ENCODE peak calls at places on chromosome 1, in five cellular contexts. One of them, this sample, is unnamed.

GRCh38 chr1:162661336-162661735 is 29.1 kb downstream of the DDR2 start:
- DNase-seq in body of pancreas: no peak
- DNase-seq in right atrium auricular region: no peak
- DNase-seq in brain microvascular endothelial cell: no peak
- DNase-seq in psoas muscle: no peak
- DNase-seq in this sample: no peak

GRCh38 chr1:248858096-248858890 is 592 bp downstream of the ZNF692 start:
- DNase-seq in body of pancreas: peak
- DNase-seq in right atrium auricular region: peak
- DNase-seq in brain microvascular endothelial cell: peak
- DNase-seq in psoas muscle: peak
- DNase-seq in this sample: peak

GRCh38 chr1:155499953-155500621 is 62.5 kb downstream of the ASH1L start:
- DNase-seq in body of pancreas: no peak
- DNase-seq in right atrium auricular region: no peak
- DNase-seq in brain microvascular endothelial cell: no peak
- DNase-seq in psoas muscle: no peak
- DNase-seq in this sample: peak

GRCh38 chr1:172414331-172414730 is 6.2 kb upstream of the C1orf105 start:
- DNase-seq in body of pancreas: no peak
- DNase-seq in right atrium auricular region: no peak
- DNase-seq in brain microvascular endothelial cell: peak
- DNase-seq in psoas muscle: no peak
- DNase-seq in this sample: no peak

GRCh38 chr1:210232524-210233215 is at the start of gene SERTAD4:
- DNase-seq in body of pancreas: peak
- DNase-seq in right atrium auricular region: no peak
- DNase-seq in brain microvascular endothelial cell: no peak
- DNase-seq in psoas muscle: peak
- DNase-seq in this sample: no peak

GRCh38 chr1:36160949-36161485 is 5.1 kb downstream of the MAP7D1 start:
- DNase-seq in body of pancreas: peak
- DNase-seq in right atrium auricular region: peak
- DNase-seq in brain microvascular endothelial cell: peak
- DNase-seq in psoas muscle: peak
- DNase-seq in this sample: no peak

GRCh38 chr1:113042336-113043143 is 30.5 kb upstream of the LRIG2 start:
- DNase-seq in body of pancreas: peak
- DNase-seq in right atrium auricular region: peak
- DNase-seq in brain microvascular endothelial cell: peak
- DNase-seq in psoas muscle: peak
- DNase-seq in this sample: peak

GRCh38 chr1:203167026-203167912 is 8.4 kb downstream of the MYBPH start:
- DNase-seq in body of pancreas: no peak
- DNase-seq in right atrium auricular region: no peak
- DNase-seq in brain microvascular endothelial cell: no peak
- DNase-seq in psoas muscle: no peak
- DNase-seq in this sample: no peak

GRCh38 chr1:1973716-1974642 is 29.6 kb downstream of the CFAP74 start:
- DNase-seq in body of pancreas: no peak
- DNase-seq in right atrium auricular region: no peak
- DNase-seq in brain microvascular endothelial cell: no peak
- DNase-seq in psoas muscle: no peak
- DNase-seq in this sample: no peak

GRCh38 chr1:228782662-228783414 is 47.6 kb downstream of the RHOU start:
- DNase-seq in body of pancreas: peak
- DNase-seq in right atrium auricular region: no peak
- DNase-seq in brain microvascular endothelial cell: no peak
- DNase-seq in psoas muscle: no peak
- DNase-seq in this sample: no peak

GRCh38 chr1:1170215-1170890 is 3.3 kb upstream of the TTLL10 start:
- DNase-seq in body of pancreas: no peak
- DNase-seq in right atrium auricular region: no peak
- DNase-seq in brain microvascular endothelial cell: no peak
- DNase-seq in psoas muscle: no peak
- DNase-seq in this sample: no peak

GRCh38 chr1:43834280-43835140 is 99.1 kb upstream of the ARTN start:
- DNase-seq in body of pancreas: peak
- DNase-seq in right atrium auricular region: no peak
- DNase-seq in brain microvascular endothelial cell: peak
- DNase-seq in psoas muscle: peak
- DNase-seq in this sample: no peak

GRCh38 chr1:21201650-21202049 is 25.0 kb upstream of the EIF4G3 start:
- DNase-seq in body of pancreas: no peak
- DNase-seq in right atrium auricular region: no peak
- DNase-seq in brain microvascular endothelial cell: no peak
- DNase-seq in psoas muscle: no peak
- DNase-seq in this sample: no peak

GRCh38 chr1:199335496-199335895 is 692.0 kb upstream of the NR5A2 start:
- DNase-seq in body of pancreas: no peak
- DNase-seq in right atrium auricular region: no peak
- DNase-seq in brain microvascular endothelial cell: no peak
- DNase-seq in psoas muscle: no peak
- DNase-seq in this sample: no peak

GRCh38 chr1:45685308-45686080 is 839 bp downstream of the GPBP1L1 start:
- DNase-seq in body of pancreas: no peak
- DNase-seq in right atrium auricular region: no peak
- DNase-seq in brain microvascular endothelial cell: peak
- DNase-seq in psoas muscle: no peak
- DNase-seq in this sample: no peak

GRCh38 chr1:185834371-185834900 is 100.2 kb downstream of the HMCN1 start:
- DNase-seq in body of pancreas: no peak
- DNase-seq in right atrium auricular region: no peak
- DNase-seq in brain microvascular endothelial cell: no peak
- DNase-seq in psoas muscle: no peak
- DNase-seq in this sample: no peak

GRCh38 chr1:25780318-25781129 is 19.5 kb upstream of the SELENON start:
- DNase-seq in body of pancreas: no peak
- DNase-seq in right atrium auricular region: no peak
- DNase-seq in brain microvascular endothelial cell: no peak
- DNase-seq in psoas muscle: no peak
- DNase-seq in this sample: no peak

GRCh38 chr1:64484651-64485050 is 14.7 kb downstream of the CACHD1 start:
- DNase-seq in body of pancreas: no peak
- DNase-seq in right atrium auricular region: no peak
- DNase-seq in brain microvascular endothelial cell: no peak
- DNase-seq in psoas muscle: no peak
- DNase-seq in this sample: no peak

GRCh38 chr1:205446828-205447227 is 9.0 kb downstream of the BLACAT1 start:
- DNase-seq in body of pancreas: no peak
- DNase-seq in right atrium auricular region: no peak
- DNase-seq in brain microvascular endothelial cell: no peak
- DNase-seq in psoas muscle: no peak
- DNase-seq in this sample: no peak

GRCh38 chr1:236619398-236619797 is 15.1 kb upstream of the HEATR1 start:
- DNase-seq in body of pancreas: no peak
- DNase-seq in right atrium auricular region: no peak
- DNase-seq in brain microvascular endothelial cell: no peak
- DNase-seq in psoas muscle: no peak
- DNase-seq in this sample: no peak

GRCh38 chr1:161209790-161210409 is 5.2 kb upstream of the FCER1G start:
- DNase-seq in body of pancreas: peak
- DNase-seq in right atrium auricular region: peak
- DNase-seq in brain microvascular endothelial cell: peak
- DNase-seq in psoas muscle: peak
- DNase-seq in this sample: no peak

GRCh38 chr1:117232551-117232950 is 21.8 kb upstream of the VTCN1 start:
- DNase-seq in body of pancreas: no peak
- DNase-seq in right atrium auricular region: no peak
- DNase-seq in brain microvascular endothelial cell: no peak
- DNase-seq in psoas muscle: no peak
- DNase-seq in this sample: no peak

GRCh38 chr1:174692313-174692712 is 244.5 kb downstream of the GPR52 start:
- DNase-seq in body of pancreas: no peak
- DNase-seq in right atrium auricular region: no peak
- DNase-seq in brain microvascular endothelial cell: peak
- DNase-seq in psoas muscle: no peak
- DNase-seq in this sample: peak

GRCh38 chr1:89907669-89908293 is 86.9 kb downstream of the LRRC8D start:
- DNase-seq in body of pancreas: no peak
- DNase-seq in right atrium auricular region: no peak
- DNase-seq in brain microvascular endothelial cell: peak
- DNase-seq in psoas muscle: no peak
- DNase-seq in this sample: no peak

GRCh38 chr1:78143152-78143551 is 97.4 kb downstream of the GIPC2 start:
- DNase-seq in body of pancreas: no peak
- DNase-seq in right atrium auricular region: no peak
- DNase-seq in brain microvascular endothelial cell: no peak
- DNase-seq in psoas muscle: no peak
- DNase-seq in this sample: no peak

GRCh38 chr1:85578321-85579295 is 2.0 kb upstream of the CCN1 start:
- DNase-seq in body of pancreas: no peak
- DNase-seq in right atrium auricular region: no peak
- DNase-seq in brain microvascular endothelial cell: peak
- DNase-seq in psoas muscle: no peak
- DNase-seq in this sample: peak

GRCh38 chr1:169694304-169694703 is 17.1 kb downstream of the SELL start:
- DNase-seq in body of pancreas: no peak
- DNase-seq in right atrium auricular region: no peak
- DNase-seq in brain microvascular endothelial cell: no peak
- DNase-seq in psoas muscle: no peak
- DNase-seq in this sample: no peak

GRCh38 chr1:6000444-6001288 is 8.4 kb upstream of the NPHP4 start:
- DNase-seq in body of pancreas: no peak
- DNase-seq in right atrium auricular region: no peak
- DNase-seq in brain microvascular endothelial cell: no peak
- DNase-seq in psoas muscle: no peak
- DNase-seq in this sample: no peak

DNA sequence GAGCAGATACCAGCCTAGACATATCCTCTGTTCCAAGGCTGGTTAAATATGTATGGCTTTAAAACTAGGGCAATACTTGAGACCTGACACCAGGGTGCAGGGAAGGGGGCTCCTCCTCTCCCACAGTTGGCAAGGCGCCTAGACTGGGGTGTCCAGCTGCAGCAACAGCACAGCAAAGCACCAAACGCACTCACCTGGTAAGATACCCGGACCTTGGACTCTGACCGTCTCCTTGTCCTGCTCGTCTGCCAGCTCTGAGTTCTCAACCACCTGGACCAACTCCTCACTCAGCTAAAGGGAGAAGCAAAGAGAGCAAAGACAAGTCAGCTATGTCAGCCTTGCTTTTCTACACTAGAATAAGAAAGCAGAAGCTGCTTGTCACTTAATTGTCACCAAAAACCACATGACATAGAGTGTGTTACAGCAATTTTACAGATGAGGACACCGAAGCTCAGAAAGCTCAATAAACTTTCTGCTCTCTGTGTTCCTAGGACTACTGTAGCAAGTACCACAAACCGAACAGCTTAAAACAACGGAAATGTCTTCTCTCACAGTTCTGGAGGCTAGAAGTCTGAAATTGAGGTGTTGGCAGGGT is 4.4 kb downstream of the PACC1 start:
- DNase-seq in body of pancreas: no peak
- DNase-seq in right atrium auricular region: no peak
- DNase-seq in brain microvascular endothelial cell: no peak
- DNase-seq in psoas muscle: no peak
- DNase-seq in this sample: no peak
- H3K4me3 ChIP-seq in body of pancreas: no peak
- H3K4me3 ChIP-seq in right atrium auricular region: no peak
- H3K4me3 ChIP-seq in brain microvascular endothelial cell: no peak
- H3K4me3 ChIP-seq in psoas muscle: no peak
- H3K4me3 ChIP-seq in this sample: no peak

DNA sequence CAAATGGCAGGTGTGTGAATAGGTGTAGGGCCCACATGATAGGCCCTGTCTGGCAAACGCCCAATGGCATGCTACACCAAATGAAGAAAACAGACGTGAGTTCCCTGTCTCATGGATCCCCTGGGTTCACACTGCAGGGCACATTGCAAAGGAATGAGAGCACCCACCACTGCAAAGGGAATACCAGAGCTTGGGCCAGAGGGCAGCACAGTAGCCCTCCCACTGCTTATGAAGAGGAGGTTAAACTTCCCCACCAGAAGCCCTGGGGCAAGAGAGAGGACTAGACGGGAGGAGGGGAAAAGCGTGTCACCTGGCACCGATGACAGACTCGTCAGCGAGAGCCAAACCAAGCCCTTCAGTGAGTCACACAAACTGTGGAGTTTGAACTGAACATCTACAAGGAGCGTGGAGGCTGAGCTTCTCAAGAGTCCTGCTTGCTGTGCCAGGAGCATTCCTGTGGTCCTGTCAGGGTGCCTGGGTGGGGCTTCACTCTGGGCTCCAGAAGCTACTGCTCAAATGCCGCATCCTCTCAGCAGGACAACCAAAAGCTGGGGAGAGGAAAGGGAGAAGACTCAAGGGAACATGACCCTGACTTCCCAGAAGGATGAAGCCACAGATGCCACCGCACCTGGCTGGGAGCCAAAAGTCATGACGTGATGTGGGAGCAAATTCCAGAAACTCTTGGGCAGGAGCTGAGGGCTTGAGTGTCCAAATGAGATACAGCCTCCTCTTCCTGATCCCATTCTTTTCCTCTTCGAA is 61.1 kb downstream of the TOMM20 start:
- DNase-seq in body of pancreas: peak
- DNase-seq in right atrium auricular region: peak
- DNase-seq in brain microvascular endothelial cell: peak
- DNase-seq in psoas muscle: peak
- DNase-seq in this sample: peak
- H3K4me3 ChIP-seq in body of pancreas: no peak
- H3K4me3 ChIP-seq in right atrium auricular region: no peak
- H3K4me3 ChIP-seq in brain microvascular endothelial cell: no peak
- H3K4me3 ChIP-seq in psoas muscle: no peak
- H3K4me3 ChIP-seq in this sample: no peak

GRCh38 chr1:156706647-156707008 is 1.2 kb upstream of the CRABP2 start:
- DNase-seq in body of pancreas: peak
- DNase-seq in right atrium auricular region: no peak
- DNase-seq in brain microvascular endothelial cell: no peak
- DNase-seq in psoas muscle: peak
- DNase-seq in this sample: no peak
- H3K4me3 ChIP-seq in body of pancreas: no peak
- H3K4me3 ChIP-seq in right atrium auricular region: peak
- H3K4me3 ChIP-seq in brain microvascular endothelial cell: peak
- H3K4me3 ChIP-seq in psoas muscle: peak
- H3K4me3 ChIP-seq in this sample: peak

DNA sequence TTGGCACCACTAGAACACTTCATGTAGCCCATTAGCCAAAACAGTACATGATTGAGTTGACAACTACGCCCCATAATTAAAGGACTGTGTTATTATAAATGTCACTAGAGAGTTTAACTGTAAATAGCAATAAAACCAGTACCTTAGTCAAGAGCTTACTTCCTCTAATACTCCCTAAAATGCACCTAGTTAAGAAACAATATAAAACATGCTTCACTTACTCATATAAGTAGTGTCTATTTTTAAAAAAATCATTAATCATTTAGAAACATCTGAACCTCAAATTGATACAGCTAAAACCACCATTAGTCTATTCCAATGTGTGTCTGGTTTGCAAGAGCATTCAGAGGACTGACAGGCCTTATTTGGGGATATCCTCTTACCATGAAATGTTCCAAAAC is 25.3 kb downstream of the PTP4A2 start:
- DNase-seq in body of pancreas: no peak
- DNase-seq in right atrium auricular region: no peak
- DNase-seq in brain microvascular endothelial cell: no peak
- DNase-seq in psoas muscle: no peak
- DNase-seq in this sample: no peak
- H3K4me3 ChIP-seq in body of pancreas: no peak
- H3K4me3 ChIP-seq in right atrium auricular region: no peak
- H3K4me3 ChIP-seq in brain microvascular endothelial cell: no peak
- H3K4me3 ChIP-seq in psoas muscle: no peak
- H3K4me3 ChIP-seq in this sample: no peak

This sample was measured in skeletal muscle cell.